ENCODE peak calls at places on chromosomes 5 and 9, in four cellular contexts. C is retinal pigment epithelial cell, B is right atrium auricular region, M is C1 segment of cervical spinal cord. U is an unnamed sample.
A peak's percentile ranks its signal among the peaks of the same experiment; 100 is the strongest.

GRCh38 chr5:83665631-83666030 is 55.0 kb downstream of the HAPLN1 start:
- DNase-seq in B (no peak), C (no peak), M (no peak), U (no peak)

GRCh38 chr5:168282120-168282519 is 9.3 kb upstream of the WWC1 start:
- DNase-seq in B (no peak), C (no peak), M (no peak), U (no peak)

GRCh38 chr5:81850494-81850893 is 99.6 kb upstream of the SSBP2 start:
- DNase-seq in M (no peak), B (peak; percentile 64), C (no peak), U (no peak)

GRCh38 chr5:34522599-34523381 is 133.3 kb upstream of the RAI14 start:
- DNase-seq in C (no peak), M (peak; percentile 10), B (peak; percentile 79), U (peak; percentile 50)

GRCh38 chr5:119811443-119811842 is 182.1 kb downstream of the FAM170A start:
- DNase-seq in B (no peak), C (no peak), M (no peak), U (no peak)

GRCh38 chr5:1227669-1228068 is 2.5 kb downstream of the SLC6A18 start:
- DNase-seq in M (no peak), C (no peak), B (no peak), U (no peak)

GRCh38 chr9:20209421-20210340 is 412.6 kb downstream of the MLLT3 start:
- DNase-seq in B (no peak), C (no peak), M (no peak), U (no peak)

GRCh38 chr5:141845371-141845821 is 32.8 kb downstream of the PCDH1 start:
- DNase-seq in C (no peak), B (no peak), M (no peak), U (no peak)

GRCh38 chr5:159203351-159203750 is 6.0 kb downstream of the RNF145 start:
- DNase-seq in C (no peak), M (no peak), B (no peak), U (no peak)

GRCh38 chr5:56648460-56649034 is 166.8 kb upstream of the MAP3K1 start:
- DNase-seq in B (no peak), C (no peak), M (no peak), U (no peak)

GRCh38 chr5:16461782-16462181 is 3.8 kb downstream of the ZNF622 start:
- DNase-seq in B (no peak), C (peak; percentile 17), M (no peak), U (peak; percentile 72)

GRCh38 chr9:16361939-16362338 is 508.5 kb downstream of the BNC2 start:
- DNase-seq in B (no peak), M (no peak), C (no peak), U (no peak)

GRCh38 chr5:76952795-76953536 is at the start of gene CRHBP:
- DNase-seq in C (no peak), M (no peak), B (no peak), U (no peak)

GRCh38 chr9:98104445-98104881 is 14.6 kb downstream of the TRIM14 start:
- DNase-seq in B (no peak), M (no peak), C (no peak), U (no peak)

GRCh38 chr5:158392753-158393152 is 533.8 kb upstream of the CLINT1 start:
- DNase-seq in B (no peak), C (no peak), M (no peak), U (no peak)

GRCh38 chr9:107749787-107750444 is 260.3 kb upstream of the KLF4 start:
- DNase-seq in M (peak; percentile 75), B (peak; percentile 96), C (peak; percentile 71), U (no peak)

GRCh38 chr9:22229069-22229468 is 217.6 kb upstream of the DMRTA1 start:
- DNase-seq in C (no peak), M (no peak), B (no peak), U (no peak)

GRCh38 chr5:181217805-181218065 is 5.3 kb upstream of the TRIM41 start:
- DNase-seq in B (no peak), C (no peak), M (no peak), U (no peak)

GRCh38 chr5:6631441-6631840 is 1.4 kb downstream of the NSUN2 start:
- DNase-seq in B (no peak), C (no peak), M (no peak), U (no peak)

GRCh38 chr5:1892685-1893445 is 10.1 kb upstream of the IRX4 start:
- DNase-seq in C (no peak), M (no peak), B (no peak), U (no peak)

GRCh38 chr5:141508808-141509611 is 20.1 kb downstream of the PCDHGC5 start:
- DNase-seq in M (peak; percentile 33), C (no peak), B (peak; percentile 88), U (peak; percentile 66)

GRCh38 chr9:22136446-22137140 is 127.5 kb upstream of the CDKN2B start:
- DNase-seq in B (no peak), M (no peak), C (peak; percentile 86), U (no peak)

GRCh38 chr9:129312251-129312650 is 134.2 kb upstream of the IER5L start:
- DNase-seq in M (no peak), C (no peak), B (peak; percentile 42), U (no peak)

GRCh38 chr5:147065071-147065470 is 169.8 kb upstream of the STK32A start:
- DNase-seq in M (no peak), B (no peak), C (no peak), U (no peak)

GRCh38 chr5:71731015-71731414 is 11.9 kb downstream of the CARTPT start:
- DNase-seq in C (no peak), B (no peak), M (no peak), U (no peak)

GRCh38 chr5:73694089-73694488 is 68.1 kb downstream of the ARHGEF28 start:
- DNase-seq in C (no peak), M (no peak), B (no peak), U (no peak)

GRCh38 chr9:116813029-116813295 is 125.9 kb downstream of the TRIM32 start:
- DNase-seq in C (no peak), M (no peak), B (no peak), U (no peak)

GRCh38 chr5:14868771-14869170 is 2.8 kb downstream of the ANKH start:
- DNase-seq in C (no peak), M (no peak), B (no peak), U (no peak)

GRCh38 chr5:163963881-163964280 is 458.5 kb downstream of the MAT2B start:
- DNase-seq in M (no peak), B (no peak), C (no peak), U (no peak)

GRCh38 chr9:91029621-91030361 is 228.2 kb downstream of the SYK start:
- DNase-seq in B (no peak), C (no peak), M (no peak), U (no peak)

GRCh38 chr5:155616779-155617392 is 603.3 kb downstream of the KIF4B start:
- DNase-seq in B (no peak), M (peak; percentile 7), C (no peak), U (no peak)

GRCh38 chr9:33813712-33814641 is 3.0 kb upstream of the UBE2R2 start:
- DNase-seq in C (peak; percentile 81), M (no peak), B (no peak), U (peak; percentile 96)

GRCh38 chr9:136628287-136628686 is 34.4 kb upstream of the EGFL7 start:
- DNase-seq in C (no peak), M (no peak), B (no peak), U (no peak)